ENCODE peak calls at places on chromosomes 5 and 9, in seven cellular contexts. Y is NCI-H1105; L is omental fat pad; W is neural crest cell; H is globus pallidus; T is GM18507; B is stimulated activated CD8-positive, alpha-beta memory T cell treated with anti-CD3 and anti-CD28 coated beads, Interleukin-15, amount 100 ng/mL, for 4 hours. A is an unnamed sample.

GRCh38 chr9:127905788-127906191 is 6.4 kb upstream of the ST6GALNAC6 start:
- DNase-seq in Y (no peak), T (no peak), H (peak; percentile 65), W (no peak), B (peak; percentile 36), L (no peak), A (peak; percentile 87)

GRCh38 chr5:148988328-148988727 is 74.5 kb downstream of the SH3TC2 start:
- DNase-seq in W (no peak), H (no peak), L (no peak), T (no peak), Y (no peak), B (no peak), A (no peak)

GRCh38 chr5:178467261-178468195 is 122.7 kb downstream of the COL23A1 start:
- DNase-seq in H (no peak), W (no peak), B (no peak), T (no peak), L (no peak), Y (no peak), A (peak; percentile 91)

GRCh38 chr5:58022055-58022454 is 437.8 kb downstream of the PLK2 start:
- DNase-seq in L (no peak), Y (no peak), W (no peak), T (no peak), H (no peak), B (no peak), A (no peak)

GRCh38 chr5:14922456-14922855 is 50.9 kb upstream of the ANKH start:
- DNase-seq in T (no peak), W (no peak), Y (no peak), B (no peak), H (no peak), L (no peak), A (no peak)

GRCh38 chr9:26296910-26297309 is 595.7 kb downstream of the CAAP1 start:
- DNase-seq in Y (no peak), H (no peak), B (no peak), W (no peak), L (no peak), T (no peak), A (no peak)

GRCh38 chr5:105968961-105969360 is 1701.8 kb downstream of the EFNA5 start:
- DNase-seq in T (no peak), L (no peak), W (no peak), Y (no peak), B (no peak), H (no peak), A (no peak)

GRCh38 chr9:21831841-21832509 is 29.5 kb downstream of the MTAP start:
- DNase-seq in W (no peak), L (no peak), Y (no peak), T (peak; percentile 20), B (no peak), H (no peak), A (no peak)

GRCh38 chr9:94783928-94784327 is 57.4 kb downstream of the AOPEP start:
- DNase-seq in W (no peak), H (no peak), L (no peak), Y (no peak), B (no peak), T (no peak), A (no peak)

GRCh38 chr9:124786881-124787573 is 10.1 kb downstream of the OLFML2A start:
- DNase-seq in Y (no peak), H (no peak), W (no peak), B (no peak), T (no peak), L (no peak), A (peak; percentile 65)

GRCh38 chr9:132447346-132447745 is 37.3 kb downstream of the CFAP77 start:
- DNase-seq in Y (no peak), H (no peak), L (no peak), W (peak; percentile 46), T (no peak), B (no peak), A (no peak)

GRCh38 chr9:70439991-70440706 is 25.7 kb upstream of the KLF9 start:
- DNase-seq in Y (no peak), L (no peak), W (no peak), B (no peak), T (no peak), H (no peak), A (no peak)

GRCh38 chr5:34533582-34534236 is 122.4 kb upstream of the RAI14 start:
- DNase-seq in H (no peak), L (no peak), B (no peak), Y (no peak), T (no peak), W (no peak), A (no peak)

GRCh38 chr9:6506571-6506970 is 93.6 kb downstream of the UHRF2 start:
- DNase-seq in L (no peak), Y (no peak), T (no peak), B (no peak), W (no peak), H (peak; percentile 22), A (no peak)

GRCh38 chr9:32554107-32554506 is 1.7 kb upstream of the TOPORS start:
- DNase-seq in L (no peak), T (no peak), Y (no peak), B (no peak), W (no peak), H (no peak), A (no peak)

GRCh38 chr9:110815361-110815760 is 146.8 kb downstream of the MUSK start:
- DNase-seq in W (no peak), H (no peak), T (no peak), L (no peak), B (no peak), Y (no peak), A (no peak)

GRCh38 chr9:106468431-106468830 is 394.5 kb upstream of the ZNF462 start:
- DNase-seq in Y (no peak), W (no peak), H (no peak), B (no peak), L (no peak), T (no peak), A (no peak)

GRCh38 chr9:34976992-34977391 is 12.6 kb upstream of the DNAJB5 start:
- DNase-seq in B (no peak), Y (no peak), W (no peak), T (no peak), L (no peak), H (no peak), A (no peak)

GRCh38 chr5:55923177-55923872 is 71.4 kb downstream of the IL6ST start:
- DNase-seq in L (no peak), T (no peak), W (no peak), B (no peak), H (peak; percentile 26), Y (no peak), A (no peak)

GRCh38 chr9:105435453-105435852 is 12.4 kb upstream of the FSD1L start:
- DNase-seq in B (no peak), Y (no peak), T (no peak), L (no peak), H (no peak), W (no peak), A (no peak)

GRCh38 chr9:135090081-135090480 is 2.6 kb downstream of the OLFM1 start:
- DNase-seq in T (no peak), W (no peak), Y (no peak), L (no peak), H (no peak), B (no peak), A (no peak)

GRCh38 chr9:101325053-101325452 is 59.8 kb downstream of the BAAT start:
- DNase-seq in H (no peak), B (no peak), T (no peak), Y (no peak), L (no peak), W (no peak), A (no peak)

GRCh38 chr5:1386274-1386717 is 41.4 kb upstream of the CLPTM1L start:
- DNase-seq in H (peak; percentile 31), Y (no peak), W (peak; percentile 28), B (peak; percentile 44), L (no peak), T (peak; percentile 44), A (peak; percentile 38)

GRCh38 chr5:72242796-72243475 is 77.1 kb downstream of the MRPS27 start:
- DNase-seq in T (no peak), Y (no peak), H (peak; percentile 55), L (no peak), W (peak; percentile 8), B (no peak), A (no peak)

GRCh38 chr5:139246394-139246793 is 47.1 kb upstream of the MATR3 start:
- DNase-seq in W (no peak), L (no peak), T (no peak), Y (no peak), H (no peak), B (peak; percentile 27), A (no peak)

GRCh38 chr5:143206194-143207053 is 197.1 kb downstream of the NR3C1 start:
- DNase-seq in W (no peak), T (no peak), Y (no peak), B (no peak), L (no peak), H (no peak), A (no peak)

GRCh38 chr5:15995206-15996052 is 184.2 kb downstream of the MARCHF11 start:
- DNase-seq in H (peak; percentile 37), T (no peak), L (no peak), Y (peak; percentile 21), W (no peak), B (no peak), A (no peak)

GRCh38 chr9:99377790-99378775 is 156.0 kb downstream of the SEC61B start:
- DNase-seq in H (peak; percentile 18), T (no peak), B (no peak), L (no peak), Y (no peak), W (no peak), A (no peak)

GRCh38 chr9:4973246-4973645 is 11.8 kb upstream of the JAK2 start:
- DNase-seq in B (no peak), W (no peak), L (no peak), H (no peak), T (no peak), Y (no peak), A (no peak)

GRCh38 chr9:105993921-105994715 is 299.8 kb downstream of the TMEM38B start:
- DNase-seq in W (no peak), T (no peak), Y (peak; percentile 2), L (no peak), H (no peak), B (no peak), A (no peak)